ENCODE peak calls at places on chromosomes 5 and 9, in eight cellular contexts. J is stimulated activated CD4-positive, alpha-beta T cell treated with anti-CD3 and anti-CD28 coated beads, Interleukin-15, amount 100 ng/mL, for 1 hour; T is NCI-H446; D is globus pallidus; G is effector memory CD4-positive, alpha-beta T cell; S is posterior vena cava; O is heart left ventricle; N is lower lobe of right lung. A is an unnamed sample.

GRCh38 chr5:40273936-40274335 is 405.8 kb upstream of the PTGER4 start:
- DNase-seq in J (no peak), T (no peak), D (no peak), G (no peak), S (no peak), O (no peak), N (no peak), A (no peak)

GRCh38 chr5:30802961-30803705 is 390.4 kb upstream of the CDH6 start:
- DNase-seq in J (no peak), T (no peak), D (no peak), G (no peak), S (no peak), O (no peak), N (no peak), A (peak)

GRCh38 chr9:115373000-115373709 is 255.2 kb upstream of the TNC start:
- DNase-seq in J (no peak), T (no peak), D (no peak), G (no peak), S (no peak), O (no peak), N (no peak), A (peak)

GRCh38 chr5:388266-389196 is 54.4 kb upstream of the EXOC3 start:
- DNase-seq in J (no peak), T (no peak), D (no peak), G (no peak), S (peak), O (peak), N (no peak), A (no peak)

GRCh38 chr5:144315026-144315425 is 144.4 kb downstream of the KCTD16 start:
- DNase-seq in J (no peak), T (no peak), D (no peak), G (no peak), S (no peak), O (no peak), N (no peak), A (no peak)

GRCh38 chr5:158889007-158889406 is 210.7 kb downstream of the EBF1 start:
- DNase-seq in J (no peak), T (no peak), D (no peak), G (no peak), S (no peak), O (no peak), N (no peak), A (no peak)

GRCh38 chr5:78805474-78806124 is 157.0 kb upstream of the LHFPL2 start:
- DNase-seq in J (no peak), T (no peak), D (no peak), G (no peak), S (no peak), O (no peak), N (no peak), A (no peak)

GRCh38 chr9:111815200-111816070 is 20.7 kb upstream of the SHOC1 start:
- DNase-seq in J (no peak), T (no peak), D (no peak), G (no peak), S (no peak), O (no peak), N (no peak), A (no peak)

GRCh38 chr5:44246986-44247385 is 142.2 kb downstream of the FGF10 start:
- DNase-seq in J (no peak), T (no peak), D (no peak), G (no peak), S (no peak), O (no peak), N (no peak), A (no peak)

GRCh38 chr5:36243653-36244052 is 1.9 kb upstream of the NADK2 start:
- DNase-seq in J (no peak), T (no peak), D (no peak), G (no peak), S (no peak), O (no peak), N (no peak), A (no peak)

GRCh38 chr9:5866685-5867084 is 24.0 kb upstream of the MLANA start:
- DNase-seq in J (no peak), T (no peak), D (no peak), G (no peak), S (no peak), O (no peak), N (no peak), A (no peak)

GRCh38 chr5:89967806-89968444 is 441.6 kb downstream of the CETN3 start:
- DNase-seq in J (no peak), T (no peak), D (no peak), G (no peak), S (no peak), O (no peak), N (no peak), A (peak)

GRCh38 chr5:175668006-175668405 is 10.1 kb downstream of the HRH2 start:
- DNase-seq in J (no peak), T (no peak), D (no peak), G (no peak), S (no peak), O (no peak), N (no peak), A (no peak)

A was measured in cardiac fibroblast.